ENCODE peak calls at places on chromosomes 11 and 22, in six cellular contexts. Q, L, B, A, O and Y are unnamed samples.

GRCh38 chr11:19715373-19715772 is 2.7 kb downstream of the NAV2 start:
- DNase-seq in Q (peak; percentile 70), L (peak; percentile 96), B (peak; percentile 95), A (no peak), O (no peak), Y (peak; percentile 52)

GRCh38 chr22:27116295-27116694 is 458.9 kb downstream of the MIAT start:
- DNase-seq in Q (peak; percentile 74), L (no peak), B (no peak), A (no peak), O (no peak), Y (no peak)

GRCh38 chr11:74139151-74139918 is 31.5 kb downstream of the C2CD3 start:
- DNase-seq in Q (peak; percentile 14), L (peak; percentile 39), B (no peak), A (no peak), O (no peak), Y (no peak)

GRCh38 chr11:45665206-45665932 is at the start of gene CHST1:
- DNase-seq in Q (peak; percentile 21), L (peak; percentile 60), B (peak; percentile 11), A (peak; percentile 76), O (peak; percentile 84), Y (no peak)

GRCh38 chr11:84465040-84465439 is 1162.1 kb downstream of the DLG2 start:
- DNase-seq in Q (no peak), L (peak; percentile 36), B (no peak), A (no peak), O (no peak), Y (no peak)

GRCh38 chr22:36220457-36220921 is 18.8 kb downstream of the APOL2 start:
- DNase-seq in Q (peak; percentile 30), L (peak; percentile 92), B (no peak), A (no peak), O (no peak), Y (peak; percentile 27)

GRCh38 chr11:27473017-27473406 is 422 bp upstream of the LGR4 start:
- DNase-seq in Q (no peak), L (peak; percentile 68), B (no peak), A (no peak), O (no peak), Y (no peak)

GRCh38 chr11:12598330-12599256 is 75.6 kb upstream of the TEAD1 start:
- DNase-seq in Q (no peak), L (no peak), B (peak; percentile 60), A (no peak), O (no peak), Y (no peak)

GRCh38 chr11:1837171-1838076 is 1.4 kb upstream of the TNNI2 start:
- DNase-seq in Q (peak; percentile 59), L (peak; percentile 64), B (no peak), A (peak; percentile 83), O (peak; percentile 88), Y (no peak)

GRCh38 chr22:40412441-40412840 is 42.0 kb downstream of the SGSM3 start:
- DNase-seq in Q (no peak), L (no peak), B (no peak), A (no peak), O (no peak), Y (no peak)

GRCh38 chr11:118628031-118628430 is 20.6 kb downstream of the PHLDB1 start:
- DNase-seq in Q (no peak), L (no peak), B (no peak), A (no peak), O (no peak), Y (no peak)

GRCh38 chr22:33401291-33401690 is 343.1 kb upstream of the SYN3 start:
- DNase-seq in Q (peak; percentile 10), L (peak; percentile 71), B (peak; percentile 17), A (no peak), O (no peak), Y (no peak)

GRCh38 chr11:102347526-102348331 is 715 bp downstream of the BIRC2 start:
- DNase-seq in Q (peak; percentile 13), L (peak; percentile 78), B (peak; percentile 64), A (no peak), O (no peak), Y (no peak)

GRCh38 chr11:134397304-134398078 is 14.6 kb downstream of the B3GAT1 start:
- DNase-seq in Q (no peak), L (no peak), B (no peak), A (no peak), O (no peak), Y (no peak)

GRCh38 chr11:69537126-69537525 is 55.7 kb downstream of the LINC01488 start:
- DNase-seq in Q (no peak), L (no peak), B (no peak), A (peak; percentile 45), O (no peak), Y (no peak)

GRCh38 chr11:80383655-80384054 is 942.8 kb upstream of the TENM4 start:
- DNase-seq in Q (no peak), L (no peak), B (no peak), A (no peak), O (no peak), Y (no peak)

GRCh38 chr11:128450882-128451647 is 136.3 kb downstream of the ETS1 start:
- DNase-seq in Q (no peak), L (no peak), B (no peak), A (no peak), O (no peak), Y (no peak)

GRCh38 chr11:134414772-134415765 is 3.0 kb upstream of the B3GAT1 start:
- DNase-seq in Q (no peak), L (no peak), B (no peak), A (no peak), O (no peak), Y (no peak)

GRCh38 chr22:42725606-42726355 is 5.1 kb upstream of the A4GALT start:
- DNase-seq in Q (no peak), L (no peak), B (no peak), A (no peak), O (no peak), Y (no peak)

GRCh38 chr11:46240861-46241260 is 36.6 kb upstream of the CREB3L1 start:
- DNase-seq in Q (no peak), L (peak; percentile 47), B (no peak), A (no peak), O (no peak), Y (no peak)

GRCh38 chr11:128409476-128409875 is 177.9 kb downstream of the ETS1 start:
- DNase-seq in Q (no peak), L (peak; percentile 92), B (peak; percentile 87), A (no peak), O (no peak), Y (peak; percentile 66)

GRCh38 chr22:17997456-17997855 is 26.9 kb downstream of the MICAL3 start:
- DNase-seq in Q (peak; percentile 29), L (peak; percentile 69), B (peak; percentile 46), A (no peak), O (no peak), Y (no peak)

GRCh38 chr22:47624277-47625012 is 862.0 kb downstream of the TBC1D22A start:
- DNase-seq in Q (no peak), L (no peak), B (no peak), A (peak; percentile 35), O (no peak), Y (no peak)

GRCh38 chr22:48943567-48944432 is 883.9 kb downstream of the BRD1 start:
- DNase-seq in Q (peak; percentile 20), L (peak; percentile 4), B (no peak), A (peak; percentile 60), O (no peak), Y (no peak)

DNA sequence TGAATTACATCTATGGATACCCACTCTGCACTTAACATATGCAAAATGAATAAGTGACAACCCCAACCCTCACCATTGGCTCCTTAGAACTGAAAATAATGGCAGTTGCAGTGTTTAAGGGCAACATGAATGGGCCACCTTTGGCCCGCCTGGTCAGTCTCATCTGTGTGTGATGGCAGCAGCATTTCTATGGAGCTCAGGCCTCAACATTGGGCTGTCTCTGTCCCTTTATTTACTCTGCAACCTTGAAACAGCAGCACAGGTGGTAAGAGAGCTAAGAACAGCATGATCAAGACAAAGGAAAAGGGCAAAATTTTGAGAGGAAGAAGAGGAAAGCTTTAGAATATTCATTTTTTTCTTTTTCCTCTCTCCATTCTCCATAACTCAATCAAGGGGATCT is 38.3 kb upstream of the TMEM135 start:
- DNase-seq in Q (no peak), L (no peak), B (no peak), A (no peak), O (no peak), Y (no peak)
- H3K27ac ChIP-seq in Q (no peak overlapping the region), L (no peak overlapping the region), B (no peak overlapping the region), A (peak overlapping the region; percentile 51), O (no peak overlapping the region), Y (no peak overlapping the region)

GRCh38 chr11:125483592-125483991 is 12.5 kb downstream of the FEZ1 start:
- DNase-seq in Q (no peak), L (no peak), B (peak; percentile 21), A (no peak), O (no peak), Y (no peak)

GRCh38 chr11:125481531-125481930 is 14.5 kb downstream of the FEZ1 start:
- DNase-seq in Q (no peak), L (no peak), B (peak; percentile 43), A (no peak), O (no peak), Y (no peak)

GRCh38 chr11:125476721-125477120 is 19.3 kb downstream of the FEZ1 start:
- DNase-seq in Q (no peak), L (no peak), B (no peak), A (no peak), O (no peak), Y (no peak)

DNA sequence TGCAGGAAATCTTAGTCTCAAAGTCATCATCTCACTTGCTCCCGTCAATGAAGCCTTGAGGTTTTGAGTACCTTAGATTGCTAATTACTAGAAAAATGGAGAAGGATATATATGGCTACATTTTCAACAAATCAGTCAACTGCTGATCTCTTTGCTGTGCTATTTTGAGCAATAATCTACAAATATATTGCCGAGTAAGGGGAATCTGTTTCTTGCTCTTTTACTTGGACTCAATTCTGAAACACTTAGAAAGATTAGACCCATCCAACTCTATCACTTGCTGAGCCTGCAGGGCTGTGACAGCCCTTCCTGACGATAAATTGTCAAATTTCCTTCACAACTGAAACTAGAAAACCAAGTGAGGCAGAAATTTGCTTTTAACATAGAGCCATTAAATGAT is 17.0 kb downstream of the FEZ1 start:
- DNase-seq in Q (no peak), L (no peak), B (no peak), A (no peak), O (no peak), Y (no peak)
- H3K27ac ChIP-seq in Q (no peak overlapping the region), L (no peak overlapping the region), B (no peak overlapping the region), A (no peak overlapping the region), O (no peak overlapping the region), Y (no peak overlapping the region)

GRCh38 chr11:33936057-33936456 is 44.2 kb upstream of the LMO2 start:
- DNase-seq in Q (no peak), L (no peak), B (no peak), A (no peak), O (no peak), Y (no peak)

GRCh38 chr11:33934450-33934849 is 42.6 kb upstream of the LMO2 start:
- DNase-seq in Q (no peak), L (no peak), B (no peak), A (no peak), O (no peak), Y (no peak)

GRCh38 chr11:33935466-33935865 is 43.6 kb upstream of the LMO2 start:
- DNase-seq in Q (no peak), L (no peak), B (no peak), A (no peak), O (no peak), Y (no peak)

GRCh38 chr11:33933607-33934006 is 41.7 kb upstream of the LMO2 start:
- DNase-seq in Q (no peak), L (no peak), B (no peak), A (no peak), O (no peak), Y (no peak)

GRCh38 chr11:33935005-33935404 is 43.1 kb upstream of the LMO2 start:
- DNase-seq in Q (no peak), L (no peak), B (no peak), A (no peak), O (no peak), Y (no peak)
- H3K27ac ChIP-seq in Q (no peak overlapping the region), L (no peak overlapping the region), B (no peak overlapping the region), A (no peak overlapping the region), O (no peak overlapping the region), Y (no peak overlapping the region)

GRCh38 chr22:30903876-30904460 is 64.6 kb downstream of the MORC2 start:
- DNase-seq in Q (no peak), L (no peak), B (no peak), A (no peak), O (no peak), Y (no peak)
- H3K27ac ChIP-seq in Q (no peak overlapping the region), L (no peak overlapping the region), B (no peak overlapping the region), A (no peak overlapping the region), O (no peak overlapping the region), Y (no peak overlapping the region)